ENCODE peak calls at places on chromosomes 3 and 15, in four cellular contexts. Z is GM12878, G is SK-N-SH, V is HepG2. W is an unnamed sample.

GRCh38 chr3:15164356-15164755 is 41.7 kb upstream of the CAPN7 start:
- DNase-seq in Z (no peak), V (no peak), G (no peak), W (no peak)

GRCh38 chr3:25007974-25008658 is 419.9 kb upstream of the RARB start:
- DNase-seq in G (no peak), Z (peak), V (no peak), W (no peak)

GRCh38 chr15:67840747-67841634 is 1.1 kb upstream of the RNU6-1 start:
- DNase-seq in G (peak), Z (no peak), V (peak), W (no peak)

GRCh38 chr15:60591491-60592385 is 112.8 kb upstream of the ICE2 start:
- DNase-seq in V (no peak), G (peak), Z (no peak), W (peak)

GRCh38 chr3:30700702-30701321 is 94.4 kb downstream of the TGFBR2 start:
- DNase-seq in Z (no peak), G (no peak), V (no peak), W (no peak)

GRCh38 chr15:68298336-68298735 is 20.8 kb downstream of the FEM1B start:
- DNase-seq in V (no peak), Z (no peak), G (no peak), W (no peak)

GRCh38 chr15:49990835-49991540 is 128.0 kb downstream of the ATP8B4 start:
- DNase-seq in Z (no peak), G (no peak), V (no peak), W (no peak)

GRCh38 chr15:68503791-68504720 is 72.1 kb upstream of the ITGA11 start:
- DNase-seq in V (no peak), Z (no peak), G (no peak), W (no peak)

GRCh38 chr15:26551473-26551872 is 221.4 kb downstream of the GABRB3 start:
- DNase-seq in V (no peak), Z (no peak), G (no peak), W (no peak)

GRCh38 chr15:75058127-75058905 is 34.9 kb downstream of the PPCDC start:
- DNase-seq in V (peak), G (no peak), Z (no peak), W (no peak)

GRCh38 chr3:179666436-179667035 is 13.7 kb downstream of the USP13 start:
- DNase-seq in V (no peak), G (peak), Z (no peak), W (no peak)

GRCh38 chr3:13106308-13106970 is 33.2 kb upstream of the IQSEC1 start:
- DNase-seq in Z (no peak), G (no peak), V (peak), W (no peak)

GRCh38 chr3:54897028-54897711 is 30.7 kb downstream of the LRTM1 start:
- DNase-seq in G (no peak), V (no peak), Z (no peak), W (no peak)

GRCh38 chr15:72998226-72998625 is 54.0 kb upstream of the NEO1 start:
- DNase-seq in G (no peak), V (no peak), Z (no peak), W (no peak)

GRCh38 chr15:100671858-100672543 is 69.6 kb downstream of the ASB7 start:
- DNase-seq in V (peak), Z (no peak), G (peak), W (no peak)

GRCh38 chr15:74418575-74419338 is 15.0 kb downstream of the SEMA7A start:
- DNase-seq in Z (no peak), V (no peak), G (no peak), W (no peak)

GRCh38 chr3:178059124-178059523 is 477.1 kb upstream of the KCNMB2 start:
- DNase-seq in G (no peak), V (peak), Z (no peak), W (no peak)
- TF ChIP-seq TCF12 in G (no peak), V (no peak), Z (no peak), W (no peak)

GRCh38 chr3:134197681-134198261 is 52.9 kb downstream of the RYK start:
- DNase-seq in Z (peak), V (peak), G (peak), W (no peak)
- TF ChIP-seq TCF12 in Z (no peak), V (no peak), G (no peak), W (no peak)

GRCh38 chr15:65069179-65069578 is 1.4 kb upstream of the RASL12 start:
- DNase-seq in Z (no peak), G (no peak), V (no peak), W (no peak)
- TF ChIP-seq TCF12 in Z (no peak), G (no peak), V (no peak), W (no peak)

GRCh38 chr3:161096771-161097367 is 8.3 kb downstream of the B3GALNT1 start:
- DNase-seq in Z (no peak), V (peak), G (peak), W (peak)
- TF ChIP-seq TCF12 in Z (no peak), V (no peak), G (no peak), W (no peak)

GRCh38 chr3:72092778-72093177 is 307.8 kb upstream of the PROK2 start:
- DNase-seq in V (peak), G (no peak), Z (no peak), W (no peak)
- TF ChIP-seq TCF12 in V (no peak), G (no peak), Z (no peak), W (no peak)

GRCh38 chr15:57751177-57751800 is 44.8 kb downstream of the POLR2M start:
- DNase-seq in V (peak), G (peak), Z (no peak), W (no peak)
- TF ChIP-seq TCF12 in V (no peak), G (no peak), Z (no peak), W (no peak)